ENCODE peak calls at places on chromosomes 12 and 14, in eight cellular contexts. J is choroid plexus epithelial cell, N is GM13976, K is AG04450, A is astrocyte of the cerebellum, V is fibroblast of pulmonary artery, O is psoas muscle, I is progenitor cell of endocrine pancreas. Q is an unnamed sample.
A peak's percentile ranks its signal among the peaks of the same experiment; 100 is the strongest.

GRCh38 chr12:2359725-2360629 is 307.2 kb downstream of the CACNA1C start:
- DNase-seq in J (no peak), N (no peak), O (no peak), I (no peak), K (no peak), V (peak; percentile 23), A (no peak), Q (no peak)

GRCh38 chr12:116483959-116484699 is 75.1 kb upstream of the MAP1LC3B2 start:
- DNase-seq in A (no peak), V (no peak), K (no peak), I (no peak), J (peak; percentile 28), O (peak; percentile 64), N (no peak), Q (no peak)

GRCh38 chr12:6699989-6700645 is 498 bp downstream of the PIANP start:
- DNase-seq in V (no peak), I (peak; percentile 41), A (no peak), O (no peak), K (no peak), N (no peak), J (no peak), Q (no peak)

GRCh38 chr14:51545396-51545795 is 106.3 kb upstream of the FRMD6 start:
- DNase-seq in K (no peak), J (no peak), O (no peak), A (no peak), I (no peak), N (no peak), V (no peak), Q (no peak)

GRCh38 chr14:69648480-69649414 is 37.4 kb downstream of the SUSD6 start:
- DNase-seq in A (no peak), K (peak; percentile 64), O (no peak), I (no peak), J (peak; percentile 64), V (peak; percentile 77), N (no peak), Q (no peak)

GRCh38 chr12:63326260-63326659 is 175.3 kb upstream of the AVPR1A start:
- DNase-seq in N (no peak), I (no peak), J (no peak), O (no peak), V (no peak), K (no peak), A (no peak), Q (no peak)

GRCh38 chr12:95633049-95633545 is 81.8 kb upstream of the USP44 start:
- DNase-seq in O (no peak), A (no peak), K (no peak), N (no peak), V (peak; percentile 77), I (no peak), J (peak; percentile 67), Q (peak; percentile 35)

GRCh38 chr12:5705791-5706190 is 239.3 kb downstream of the ANO2 start:
- DNase-seq in K (no peak), A (no peak), I (no peak), J (no peak), V (no peak), N (no peak), O (no peak), Q (no peak)

GRCh38 chr14:60094306-60094897 is 2.7 kb downstream of the PCNX4 start:
- DNase-seq in I (no peak), A (no peak), J (peak; percentile 94), O (no peak), N (no peak), K (no peak), V (peak; percentile 75), Q (no peak)

GRCh38 chr12:115338566-115339294 is 654.8 kb upstream of the TBX3 start:
- DNase-seq in J (no peak), N (no peak), A (no peak), V (no peak), O (no peak), I (no peak), K (no peak), Q (peak; percentile 18)

GRCh38 chr14:95054346-95055280 is 102.7 kb downstream of the DICER1 start:
- DNase-seq in J (no peak), K (no peak), O (no peak), N (no peak), A (no peak), V (no peak), I (no peak), Q (no peak)

GRCh38 chr12:102833687-102834435 is 83.2 kb downstream of the PAH start:
- DNase-seq in A (no peak), N (peak; percentile 25), I (peak; percentile 50), K (no peak), O (no peak), J (peak; percentile 9), V (no peak), Q (no peak)

GRCh38 chr12:103441437-103442186 is 54.2 kb downstream of the C12orf42 start:
- DNase-seq in N (peak; percentile 68), J (no peak), K (no peak), V (no peak), O (no peak), A (no peak), I (no peak), Q (no peak)

GRCh38 chr12:106522708-106523107 is 60.1 kb upstream of the RFX4 start:
- DNase-seq in K (no peak), V (no peak), O (no peak), I (no peak), A (no peak), N (no peak), J (peak; percentile 8), Q (no peak)

GRCh38 chr14:100062602-100063001 is 2.6 kb upstream of the EVL start:
- DNase-seq in I (no peak), K (no peak), A (no peak), O (no peak), N (no peak), J (no peak), V (no peak), Q (no peak)

GRCh38 chr12:18897816-18898215 is 159.9 kb downstream of the CAPZA3 start:
- DNase-seq in J (peak; percentile 9), A (no peak), I (no peak), V (no peak), N (no peak), K (no peak), O (no peak), Q (no peak)

GRCh38 chr14:98803196-98803595 is 468.8 kb downstream of the BCL11B start:
- DNase-seq in O (no peak), I (no peak), K (no peak), A (no peak), J (no peak), V (no peak), N (no peak), Q (no peak)

GRCh38 chr14:104135121-104135903 is 3.1 kb upstream of the KIF26A start:
- DNase-seq in K (no peak), V (peak; percentile 4), A (no peak), I (no peak), N (no peak), O (peak; percentile 57), J (peak; percentile 43), Q (no peak)
- TF ChIP-seq CTCF in K (no peak), V (no peak), A (peak; percentile 21), I (peak; percentile 51), N (no peak), O (no peak), J (peak; percentile 53), Q (no peak)

GRCh38 chr14:77189479-77189878 is 7.9 kb downstream of the TMEM63C start:
- DNase-seq in O (no peak), K (no peak), J (no peak), A (no peak), I (no peak), N (no peak), V (no peak), Q (no peak)

GRCh38 chr14:77194706-77195105 is 13.1 kb downstream of the TMEM63C start:
- DNase-seq in K (no peak), I (no peak), V (no peak), O (no peak), A (no peak), N (no peak), J (no peak), Q (no peak)

GRCh38 chr14:77186911-77187648 is 5.5 kb downstream of the TMEM63C start:
- DNase-seq in K (no peak), N (no peak), J (peak; percentile 7), I (no peak), A (peak; percentile 71), V (peak; percentile 6), O (no peak), Q (no peak)

GRCh38 chr14:77187649-77188012 is 6.0 kb downstream of the TMEM63C start:
- DNase-seq in V (no peak), I (no peak), K (no peak), N (no peak), J (no peak), A (no peak), O (no peak), Q (no peak)

GRCh38 chr14:77190977-77191376 is 9.4 kb downstream of the TMEM63C start:
- DNase-seq in V (no peak), A (no peak), I (no peak), O (no peak), J (peak; percentile 7), N (no peak), K (no peak), Q (no peak)
- TF ChIP-seq CTCF in V (no peak), A (no peak), I (no peak), O (no peak), J (no peak), N (no peak), K (no peak), Q (no peak)

DNA sequence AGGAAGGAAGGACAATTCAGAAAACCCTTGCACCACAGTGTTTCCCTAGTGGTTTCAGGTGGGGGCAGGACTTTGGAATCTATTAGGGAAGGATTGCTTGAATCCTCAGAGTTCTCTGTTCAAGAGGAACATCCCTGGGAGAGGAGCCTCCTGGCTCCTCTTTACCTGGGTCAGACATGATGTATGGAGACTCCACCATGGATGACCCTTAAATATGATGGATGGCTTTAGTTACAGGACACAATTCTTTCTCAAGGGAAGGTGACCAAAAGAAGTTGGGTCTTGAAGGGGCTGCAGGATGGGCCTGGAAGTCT is 396.6 kb downstream of the NRXN3 start:
- DNase-seq in A (no peak), O (no peak), I (no peak), V (no peak), J (no peak), N (no peak), K (no peak), Q (no peak)
- TF ChIP-seq CTCF in A (no peak), O (no peak), I (no peak), V (no peak), J (no peak), N (no peak), K (no peak), Q (no peak)

GRCh38 chr14:54567224-54567633 is 301 bp downstream of the SAMD4A start:
- DNase-seq in N (no peak), K (no peak), I (peak; percentile 26), J (no peak), V (no peak), O (no peak), A (no peak), Q (no peak)

GRCh38 chr14:54568821-54569591 is 2.1 kb downstream of the SAMD4A start:
- DNase-seq in N (no peak), K (no peak), J (peak; percentile 57), V (no peak), O (peak; percentile 59), A (no peak), I (no peak), Q (no peak)

GRCh38 chr14:54566152-54566409 is 847 bp upstream of the SAMD4A start:
- DNase-seq in A (no peak), K (no peak), I (peak; percentile 14), V (no peak), N (no peak), J (no peak), O (no peak), Q (no peak)

GRCh38 chr14:54566410-54567223 is at the start of gene SAMD4A:
- DNase-seq in V (peak; percentile 90), J (peak; percentile 94), K (peak; percentile 71), N (peak; percentile 79), I (peak; percentile 45), O (peak; percentile 92), A (peak; percentile 66), Q (peak; percentile 75)

GRCh38 chr14:54567634-54568561 is 970 bp downstream of the SAMD4A start:
- DNase-seq in K (no peak), V (peak; percentile 62), J (peak; percentile 63), N (peak; percentile 73), A (no peak), O (peak; percentile 72), I (peak; percentile 41), Q (no peak)
- TF ChIP-seq CTCF in K (no peak), V (no peak), J (no peak), N (no peak), A (no peak), O (no peak), I (no peak), Q (no peak)

Q was measured in AG09319.